ENCODE peak calls at places on chromosome 12, in five cellular contexts. One of them, this sample, is unnamed.

GRCh38 chr12:131103614-131104463 is 150.1 kb downstream of the ADGRD1 start:
- DNase-seq in GM12878: no peak
- DNase-seq in K562: no peak
- DNase-seq in HepG2: no peak
- DNase-seq in HCT116: no peak
- DNase-seq in this sample: no peak

GRCh38 chr12:45601390-45601789 is 128.1 kb upstream of the ARID2 start:
- DNase-seq in GM12878: no peak
- DNase-seq in K562: no peak
- DNase-seq in HepG2: no peak
- DNase-seq in HCT116: no peak
- DNase-seq in this sample: no peak

GRCh38 chr12:121227294-121227693 is 17.4 kb downstream of the P2RX4 start:
- DNase-seq in GM12878: no peak
- DNase-seq in K562: no peak
- DNase-seq in HepG2: peak
- DNase-seq in HCT116: no peak
- DNase-seq in this sample: no peak

GRCh38 chr12:503111-503761 is 43.5 kb downstream of the B4GALNT3 start:
- DNase-seq in GM12878: no peak
- DNase-seq in K562: no peak
- DNase-seq in HepG2: no peak
- DNase-seq in HCT116: peak
- DNase-seq in this sample: no peak

GRCh38 chr12:96425973-96426372 is 25.7 kb upstream of the CDK17 start:
- DNase-seq in GM12878: no peak
- DNase-seq in K562: no peak
- DNase-seq in HepG2: no peak
- DNase-seq in HCT116: no peak
- DNase-seq in this sample: no peak

GRCh38 chr12:106673151-106673550 is 90.3 kb downstream of the RFX4 start:
- DNase-seq in GM12878: no peak
- DNase-seq in K562: no peak
- DNase-seq in HepG2: no peak
- DNase-seq in HCT116: no peak
- DNase-seq in this sample: peak

GRCh38 chr12:15596174-15596573 is 193.0 kb downstream of the EPS8 start:
- DNase-seq in GM12878: no peak
- DNase-seq in K562: no peak
- DNase-seq in HepG2: no peak
- DNase-seq in HCT116: no peak
- DNase-seq in this sample: no peak

GRCh38 chr12:130714091-130714590 is 2.0 kb downstream of the RIMBP2 start:
- DNase-seq in GM12878: no peak
- DNase-seq in K562: no peak
- DNase-seq in HepG2: no peak
- DNase-seq in HCT116: no peak
- DNase-seq in this sample: peak

GRCh38 chr12:19575307-19576243 is 136.3 kb downstream of the AEBP2 start:
- DNase-seq in GM12878: no peak
- DNase-seq in K562: peak
- DNase-seq in HepG2: peak
- DNase-seq in HCT116: peak
- DNase-seq in this sample: no peak

GRCh38 chr12:32508626-32509025 is 109.3 kb downstream of the FGD4 start:
- DNase-seq in GM12878: no peak
- DNase-seq in K562: no peak
- DNase-seq in HepG2: no peak
- DNase-seq in HCT116: no peak
- DNase-seq in this sample: no peak

GRCh38 chr12:96368233-96368632 is 32.0 kb downstream of the CDK17 start:
- DNase-seq in GM12878: no peak
- DNase-seq in K562: no peak
- DNase-seq in HepG2: no peak
- DNase-seq in HCT116: no peak
- DNase-seq in this sample: no peak

GRCh38 chr12:32551058-32551457 is 128.0 kb upstream of the DNM1L start:
- DNase-seq in GM12878: no peak
- DNase-seq in K562: no peak
- DNase-seq in HepG2: no peak
- DNase-seq in HCT116: no peak
- DNase-seq in this sample: no peak

GRCh38 chr12:58034311-58034710 is 92.9 kb downstream of the ATP23 start:
- DNase-seq in GM12878: no peak
- DNase-seq in K562: no peak
- DNase-seq in HepG2: no peak
- DNase-seq in HCT116: no peak
- DNase-seq in this sample: no peak

GRCh38 chr12:3632256-3633240 is 120.4 kb downstream of the CRACR2A start:
- DNase-seq in GM12878: no peak
- DNase-seq in K562: no peak
- DNase-seq in HepG2: no peak
- DNase-seq in HCT116: no peak
- DNase-seq in this sample: no peak

GRCh38 chr12:18383203-18383602 is 121.9 kb downstream of the PIK3C2G start:
- DNase-seq in GM12878: no peak
- DNase-seq in K562: no peak
- DNase-seq in HepG2: peak
- DNase-seq in HCT116: no peak
- DNase-seq in this sample: peak

GRCh38 chr12:51246254-51246853 is 7.7 kb downstream of the DAZAP2 start:
- DNase-seq in GM12878: no peak
- DNase-seq in K562: peak
- DNase-seq in HepG2: no peak
- DNase-seq in HCT116: no peak
- DNase-seq in this sample: no peak

GRCh38 chr12:40569626-40570179 is 122.5 kb upstream of the CNTN1 start:
- DNase-seq in GM12878: no peak
- DNase-seq in K562: no peak
- DNase-seq in HepG2: no peak
- DNase-seq in HCT116: no peak
- DNase-seq in this sample: no peak

GRCh38 chr12:75704664-75705063 is 193.3 kb upstream of the KRR1 start:
- DNase-seq in GM12878: no peak
- DNase-seq in K562: peak
- DNase-seq in HepG2: no peak
- DNase-seq in HCT116: peak
- DNase-seq in this sample: no peak

GRCh38 chr12:45050751-45051489 is at the start of gene DBX2:
- DNase-seq in GM12878: no peak
- DNase-seq in K562: no peak
- DNase-seq in HepG2: no peak
- DNase-seq in HCT116: no peak
- DNase-seq in this sample: peak

GRCh38 chr12:53115891-53116675 is 12.8 kb downstream of the SOAT2 start:
- DNase-seq in GM12878: no peak
- DNase-seq in K562: no peak
- DNase-seq in HepG2: no peak
- DNase-seq in HCT116: no peak
- DNase-seq in this sample: no peak

GRCh38 chr12:68896881-68897540 is 36.0 kb downstream of the CPM start:
- DNase-seq in GM12878: peak
- DNase-seq in K562: no peak
- DNase-seq in HepG2: no peak
- DNase-seq in HCT116: no peak
- DNase-seq in this sample: no peak

GRCh38 chr12:81974762-81975161 is 215.6 kb upstream of the PPFIA2 start:
- DNase-seq in GM12878: no peak
- DNase-seq in K562: no peak
- DNase-seq in HepG2: no peak
- DNase-seq in HCT116: no peak
- DNase-seq in this sample: no peak

GRCh38 chr12:93231938-93232337 is 145.8 kb upstream of the NUDT4 start:
- DNase-seq in GM12878: no peak
- DNase-seq in K562: no peak
- DNase-seq in HepG2: no peak
- DNase-seq in HCT116: no peak
- DNase-seq in this sample: no peak

GRCh38 chr12:55722948-55723347 is 2.8 kb downstream of the RDH5 start:
- DNase-seq in GM12878: no peak
- DNase-seq in K562: no peak
- DNase-seq in HepG2: no peak
- DNase-seq in HCT116: no peak
- DNase-seq in this sample: no peak

GRCh38 chr12:89875225-89875624 is 166.6 kb upstream of the ATP2B1 start:
- DNase-seq in GM12878: no peak
- DNase-seq in K562: no peak
- DNase-seq in HepG2: no peak
- DNase-seq in HCT116: no peak
- DNase-seq in this sample: no peak

GRCh38 chr12:28172434-28173030 is 17.7 kb upstream of the CCDC91 start:
- DNase-seq in GM12878: no peak
- DNase-seq in K562: peak
- DNase-seq in HepG2: peak
- DNase-seq in HCT116: peak
- DNase-seq in this sample: peak

GRCh38 chr12:27970981-27971489 is 1.5 kb downstream of the PTHLH start:
- DNase-seq in GM12878: no peak
- DNase-seq in K562: no peak
- DNase-seq in HepG2: no peak
- DNase-seq in HCT116: no peak
- DNase-seq in this sample: peak

GRCh38 chr12:89980236-89980635 is 271.6 kb upstream of the ATP2B1 start:
- DNase-seq in GM12878: no peak
- DNase-seq in K562: no peak
- DNase-seq in HepG2: no peak
- DNase-seq in HCT116: no peak
- DNase-seq in this sample: no peak

GRCh38 chr12:21711376-21711775 is 53.7 kb upstream of the LDHB start:
- DNase-seq in GM12878: no peak
- DNase-seq in K562: no peak
- DNase-seq in HepG2: no peak
- DNase-seq in HCT116: no peak
- DNase-seq in this sample: no peak

DNA sequence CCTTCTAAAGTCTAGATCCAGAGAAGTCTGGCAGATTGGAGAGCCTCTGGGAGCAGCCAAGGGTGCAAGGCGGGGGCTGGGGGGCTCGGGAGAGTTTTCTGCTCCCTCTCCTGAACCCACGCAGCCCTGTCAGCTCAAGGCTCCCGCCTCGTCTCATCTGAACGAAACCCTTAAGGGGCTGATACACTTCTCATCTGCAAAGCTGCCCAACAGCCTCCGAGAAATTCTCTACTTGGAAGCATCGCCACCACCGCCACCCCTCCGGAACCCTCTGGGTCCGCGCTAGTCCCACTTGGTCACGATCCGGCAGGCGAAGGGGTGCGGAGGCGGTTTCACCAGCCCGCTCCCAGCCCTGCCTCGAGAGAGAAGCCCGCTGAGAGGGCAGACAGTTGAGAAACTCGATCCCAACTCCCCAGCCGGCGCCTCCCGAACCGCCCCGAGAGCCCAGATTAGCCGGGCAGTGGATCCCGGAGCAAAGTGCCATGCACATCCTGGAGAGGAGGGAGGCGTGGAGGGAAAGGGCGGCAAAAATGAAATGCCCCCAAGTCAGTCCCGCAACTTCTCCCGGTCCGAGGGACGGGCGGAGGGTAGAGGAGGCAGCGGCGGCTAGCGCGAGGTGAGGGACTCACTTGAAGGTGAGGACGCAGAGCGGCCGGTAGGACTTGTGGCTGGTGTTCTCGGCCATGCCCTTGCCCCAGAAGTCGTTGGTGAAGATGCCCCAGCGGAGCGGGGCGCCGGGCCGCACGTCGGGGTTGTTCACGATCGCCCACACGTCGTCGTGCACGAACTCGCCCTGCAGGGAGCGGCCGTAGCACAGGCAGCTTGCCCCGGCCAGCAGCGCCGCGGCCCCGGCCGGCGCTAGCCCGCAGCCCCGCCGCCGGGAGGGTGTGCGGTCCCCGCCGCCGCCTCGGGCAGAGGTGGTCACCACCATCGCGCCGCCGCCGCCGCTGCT is 645 bp downstream of the TMTC1 start:
- DNase-seq in GM12878: no peak
- DNase-seq in K562: no peak
- DNase-seq in HepG2: no peak
- DNase-seq in HCT116: no peak
- DNase-seq in this sample: peak
- TF ChIP-seq REST in GM12878: no peak
- TF ChIP-seq REST in K562: no peak
- TF ChIP-seq REST in HepG2: no peak
- TF ChIP-seq REST in HCT116: no peak
- TF ChIP-seq REST in this sample: no peak

GRCh38 chr12:4909734-4910501 is at the start of gene KCNA1:
- DNase-seq in GM12878: no peak
- DNase-seq in K562: no peak
- DNase-seq in HepG2: no peak
- DNase-seq in HCT116: no peak
- DNase-seq in this sample: peak
- TF ChIP-seq EZH2 in GM12878: no peak
- TF ChIP-seq EZH2 in K562: no peak
- TF ChIP-seq EZH2 in HepG2: no peak
- TF ChIP-seq EZH2 in HCT116: no peak
- TF ChIP-seq EZH2 in this sample: peak

GRCh38 chr12:98912401-98912800 is 267.3 kb downstream of the APAF1 start:
- DNase-seq in GM12878: no peak
- DNase-seq in K562: no peak
- DNase-seq in HepG2: no peak
- DNase-seq in HCT116: no peak
- DNase-seq in this sample: no peak

GRCh38 chr12:98911396-98911795 is 266.3 kb downstream of the APAF1 start:
- DNase-seq in GM12878: no peak
- DNase-seq in K562: no peak
- DNase-seq in HepG2: no peak
- DNase-seq in HCT116: no peak
- DNase-seq in this sample: no peak

GRCh38 chr12:98909749-98910148 is 264.7 kb downstream of the APAF1 start:
- DNase-seq in GM12878: no peak
- DNase-seq in K562: no peak
- DNase-seq in HepG2: no peak
- DNase-seq in HCT116: no peak
- DNase-seq in this sample: peak

GRCh38 chr12:98903875-98904274 is 258.8 kb downstream of the APAF1 start:
- DNase-seq in GM12878: no peak
- DNase-seq in K562: no peak
- DNase-seq in HepG2: no peak
- DNase-seq in HCT116: no peak
- DNase-seq in this sample: no peak

GRCh38 chr12:98908866-98909265 is 263.8 kb downstream of the APAF1 start:
- DNase-seq in GM12878: no peak
- DNase-seq in K562: no peak
- DNase-seq in HepG2: no peak
- DNase-seq in HCT116: no peak
- DNase-seq in this sample: no peak
- TF ChIP-seq REST in GM12878: no peak
- TF ChIP-seq REST in K562: no peak
- TF ChIP-seq REST in HepG2: no peak
- TF ChIP-seq REST in HCT116: no peak
- TF ChIP-seq REST in this sample: no peak

DNA sequence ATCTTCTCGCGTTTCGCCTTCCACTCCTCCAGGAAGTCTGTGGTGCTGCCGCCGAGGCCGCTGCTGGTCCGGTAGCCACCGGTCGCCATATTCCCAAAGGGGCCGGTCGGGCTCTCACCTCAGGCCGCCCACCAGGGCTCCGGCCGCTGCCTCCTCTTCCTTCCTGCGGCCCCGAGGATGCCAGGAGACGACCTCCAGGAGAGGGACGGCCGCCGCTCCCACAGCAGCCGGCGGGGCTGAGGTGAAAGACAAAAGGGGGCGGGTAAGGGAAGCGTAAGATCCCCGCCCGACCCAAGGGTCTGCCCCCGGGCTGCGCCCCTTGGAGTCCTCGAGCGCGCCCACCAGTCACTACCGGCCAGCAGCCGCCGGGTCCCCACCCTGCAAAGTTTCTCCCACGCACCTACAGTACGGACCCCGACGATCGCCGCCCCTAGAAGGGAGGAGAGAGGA is 583 bp downstream of the PAWR start:
- DNase-seq in GM12878: no peak
- DNase-seq in K562: no peak
- DNase-seq in HepG2: peak
- DNase-seq in HCT116: no peak
- DNase-seq in this sample: peak
- TF ChIP-seq EZH2 in GM12878: no peak
- TF ChIP-seq EZH2 in K562: no peak
- TF ChIP-seq EZH2 in HepG2: no peak
- TF ChIP-seq EZH2 in HCT116: no peak
- TF ChIP-seq EZH2 in this sample: no peak